ENCODE peak calls at places on chromosome 3, in five cellular contexts. G is NCI-H524; B is AG09319; Y is SJSA1; Q is stimulated activated CD8-positive, alpha-beta memory T cell treated with anti-CD3 and anti-CD28 coated beads, Interleukin-15, amount 100 ng/mL, for 24 hours. O is an unnamed sample.

GRCh38 chr3:133663569-133664313 is 2.0 kb upstream of the TOPBP1 start:
- DNase-seq in Q (no peak), Y (peak; percentile 40), B (no peak), G (peak; percentile 83), O (no peak)

GRCh38 chr3:138445654-138446053 is 11.2 kb downstream of the ESYT3 start:
- DNase-seq in Y (no peak), Q (no peak), G (no peak), B (no peak), O (no peak)

GRCh38 chr3:183298708-183299153 is 45.7 kb downstream of the B3GNT5 start:
- DNase-seq in Y (peak; percentile 77), Q (no peak), B (peak; percentile 51), G (peak; percentile 76), O (no peak)

GRCh38 chr3:144242797-144243196 is 271.2 kb downstream of the DIPK2A start:
- DNase-seq in Q (no peak), B (no peak), G (no peak), Y (no peak), O (no peak)

GRCh38 chr3:141680620-141681389 is 57.3 kb upstream of the RNF7 start:
- DNase-seq in Y (peak; percentile 56), Q (no peak), G (peak; percentile 22), B (no peak), O (no peak)

GRCh38 chr3:135966349-135966695 is 794 bp downstream of the PPP2R3A start:
- DNase-seq in Q (no peak), Y (no peak), B (no peak), G (peak; percentile 54), O (peak; percentile 44)

GRCh38 chr3:175434591-175434990 is 575.5 kb downstream of the NAALADL2 start:
- DNase-seq in Y (no peak), B (no peak), G (peak; percentile 30), Q (no peak), O (no peak)

GRCh38 chr3:31232049-31233040 is 300.4 kb upstream of the STT3B start:
- DNase-seq in Y (no peak), B (no peak), Q (no peak), G (no peak), O (no peak)